ENCODE peak calls at places on chromosomes 5 and 9, in six cellular contexts. U is H54; Y is stimulated activated effector memory CD8-positive, alpha-beta T cell treated with anti-CD3 and anti-CD28 coated beads, Interleukin-12 subunit alpha, Interleukin-12 subunit beta, amount 100 ng/mL, for 72 hours; E is NCI-H1694 treated with DMSO at 0.1 percent for 48 hours; D is A172; Z is GM12878. X is an unnamed sample.

GRCh38 chr5:179373101-179373934 is 28.1 kb upstream of the ADAMTS2 start:
- DNase-seq in U (no peak), Y (no peak), E (no peak), D (no peak), Z (no peak), X (no peak)

GRCh38 chr5:157259699-157260098 is 6.2 kb upstream of the CYFIP2 start:
- DNase-seq in U (no peak), Y (no peak), E (no peak), D (no peak), Z (no peak), X (no peak)

GRCh38 chr5:52878671-52879070 is 91.0 kb downstream of the ITGA1 start:
- DNase-seq in U (no peak), Y (no peak), E (peak; percentile 15), D (peak; percentile 48), Z (no peak), X (no peak)

GRCh38 chr9:119963258-119963797 is 594.1 kb upstream of the BRINP1 start:
- DNase-seq in U (peak; percentile 66), Y (no peak), E (no peak), D (peak; percentile 74), Z (no peak), X (no peak)

GRCh38 chr9:123438321-123438720 is 82.3 kb downstream of the CRB2 start:
- DNase-seq in U (no peak), Y (no peak), E (no peak), D (no peak), Z (no peak), X (no peak)

GRCh38 chr9:34633851-34634550 is 3.6 kb downstream of the SIGMAR1 start:
- DNase-seq in U (peak; percentile 78), Y (peak; percentile 67), E (peak; percentile 62), D (peak; percentile 51), Z (no peak), X (peak; percentile 27)

GRCh38 chr9:10226996-10227395 is 385.8 kb downstream of the PTPRD start:
- DNase-seq in U (no peak), Y (no peak), E (no peak), D (no peak), Z (no peak), X (no peak)

GRCh38 chr5:120886351-120886860 is 422.3 kb downstream of the PRR16 start:
- DNase-seq in U (no peak), Y (no peak), E (no peak), D (no peak), Z (no peak), X (no peak)

GRCh38 chr9:32487981-32488380 is 38.0 kb downstream of the RIGI start:
- DNase-seq in U (no peak), Y (no peak), E (no peak), D (no peak), Z (no peak), X (no peak)

GRCh38 chr9:89631381-89631780 is 26.6 kb downstream of the GADD45G start:
- DNase-seq in U (no peak), Y (no peak), E (no peak), D (no peak), Z (no peak), X (peak; percentile 9)

GRCh38 chr9:105173306-105173705 is 71.1 kb upstream of the SLC44A1 start:
- DNase-seq in U (no peak), Y (no peak), E (no peak), D (no peak), Z (no peak), X (no peak)

GRCh38 chr5:77133061-77133758 is 46.1 kb upstream of the ZBED3 start:
- DNase-seq in U (peak; percentile 67), Y (no peak), E (peak; percentile 23), D (peak; percentile 96), Z (no peak), X (peak; percentile 56)

GRCh38 chr9:136852664-136853595 is 784 bp downstream of the MAMDC4 start:
- DNase-seq in U (no peak), Y (no peak), E (no peak), D (no peak), Z (no peak), X (no peak)

GRCh38 chr5:40321514-40321913 is 358.2 kb upstream of the PTGER4 start:
- DNase-seq in U (no peak), Y (no peak), E (no peak), D (no peak), Z (no peak), X (no peak)

GRCh38 chr5:124630767-124631704 is 115.4 kb downstream of the ZNF608 start:
- DNase-seq in U (no peak), Y (no peak), E (no peak), D (no peak), Z (no peak), X (no peak)

GRCh38 chr5:14869286-14870164 is 2.1 kb downstream of the ANKH start:
- DNase-seq in U (no peak), Y (peak; percentile 6), E (no peak), D (no peak), Z (no peak), X (no peak)

GRCh38 chr5:74639538-74640449 is 734 bp downstream of the ENC1 start:
- DNase-seq in U (no peak), Y (no peak), E (peak; percentile 25), D (no peak), Z (no peak), X (peak; percentile 69)

GRCh38 chr5:107673368-107674136 is 2.8 kb upstream of the EFNA5 start:
- DNase-seq in U (peak; percentile 75), Y (peak; percentile 69), E (peak; percentile 84), D (peak; percentile 86), Z (peak; percentile 59), X (peak; percentile 22)

GRCh38 chr9:70668751-70669150 is 254.3 kb upstream of the KLF9 start:
- DNase-seq in U (no peak), Y (no peak), E (no peak), D (no peak), Z (no peak), X (peak; percentile 18)